ENCODE peak calls at places on chromosomes 4 and X, in five cellular contexts. W is AG09319; U is activated CD4-positive, alpha-beta T cell treated with anti-CD3 and anti-CD28 coated beads for 48 hours; S is stromal cell of bone marrow; M is LoVo. N is an unnamed sample.

GRCh38 chrX:20515841-20516461 is 249.2 kb upstream of the RPS6KA3 start:
- DNase-seq in U (peak), S (peak), M (peak), W (no peak), N (peak)

GRCh38 chr4:81319657-81320056 is 104.6 kb upstream of the PRKG2 start:
- DNase-seq in S (no peak), M (no peak), W (no peak), U (no peak), N (no peak)

GRCh38 chr4:113300384-113301011 is 251.0 kb downstream of the ANK2 start:
- DNase-seq in S (peak), M (no peak), W (no peak), U (peak), N (peak)

GRCh38 chr4:46994007-46994405 is 625 bp upstream of the GABRA4 start:
- DNase-seq in M (no peak), S (no peak), U (no peak), W (no peak), N (no peak)

GRCh38 chr4:15293678-15294077 is 134.2 kb upstream of the C1QTNF7 start:
- DNase-seq in M (no peak), S (no peak), W (no peak), U (no peak), N (no peak)

GRCh38 chrX:20531667-20532066 is 265.0 kb upstream of the RPS6KA3 start:
- DNase-seq in U (no peak), S (no peak), M (no peak), W (no peak), N (peak)

GRCh38 chrX:69313622-69314290 is 148.5 kb upstream of the PJA1 start:
- DNase-seq in S (no peak), W (no peak), M (no peak), U (no peak), N (no peak)

GRCh38 chr4:55864577-55865223 is 11.3 kb downstream of the EXOC1 start:
- DNase-seq in M (no peak), U (no peak), W (no peak), S (no peak), N (no peak)

GRCh38 chr4:7328162-7328912 is 106.4 kb downstream of the PSAPL1 start:
- DNase-seq in W (no peak), U (no peak), S (no peak), M (no peak), N (no peak)

GRCh38 chr4:174211611-174212044 is 71.8 kb downstream of the FBXO8 start:
- DNase-seq in S (no peak), U (no peak), M (no peak), W (no peak), N (no peak)

GRCh38 chr4:182904271-182904761 is 12.9 kb downstream of the DCTD start:
- DNase-seq in M (no peak), S (no peak), W (no peak), U (no peak), N (no peak)

GRCh38 chrX:42973321-42973720 is 195.4 kb upstream of the PPP1R2C start:
- DNase-seq in M (no peak), S (no peak), W (no peak), U (no peak), N (no peak)

GRCh38 chrX:153460826-153461225 is 9.6 kb downstream of the HAUS7 start:
- DNase-seq in U (peak), S (no peak), M (no peak), W (no peak), N (peak)

GRCh38 chrX:13372203-13372980 is 52.5 kb upstream of the ATXN3L start:
- DNase-seq in W (no peak), S (no peak), M (no peak), U (no peak), N (no peak)

GRCh38 chr4:82797048-82797590 is 1.5 kb downstream of the SCD5 start:
- DNase-seq in U (no peak), M (no peak), W (no peak), S (no peak), N (no peak)

GRCh38 chr4:13762126-13762525 is 134.6 kb upstream of the BOD1L1 start:
- DNase-seq in U (no peak), W (no peak), S (no peak), M (no peak), N (peak)

N was measured in amniotic epithelial cell.